ENCODE peak calls at places on chromosome 20, in ten cellular contexts. G is stimulated activated naive CD8-positive, alpha-beta T cell treated with anti-CD3 and anti-CD28 coated beads, Interleukin-15, Interleukin-2, amounts not matched to agents 100 U/mL and 50 U/mL, for 24 hours; O is RCC 7860; N is substantia nigra; J is progenitor cell of endocrine pancreas; X is caudate nucleus; V is breast epithelium; K is astrocyte of the spinal cord; H is EL; C is naive thymus-derived CD8-positive, alpha-beta T cell. W is an unnamed sample.

GRCh38 chr20:62195736-62196135 is 12.9 kb downstream of the MTG2 start:
- DNase-seq in G (no peak), O (no peak), N (no peak), J (no peak), X (no peak), V (no peak), K (no peak), H (no peak), C (no peak), W (no peak)

GRCh38 chr20:25084616-25085187 is 2.8 kb upstream of the VSX1 start:
- DNase-seq in G (peak), O (no peak), N (no peak), J (no peak), X (no peak), V (no peak), K (no peak), H (no peak), C (no peak), W (no peak)

GRCh38 chr20:17845701-17846475 is 122.7 kb downstream of the SNX5 start:
- DNase-seq in G (no peak), O (no peak), N (no peak), J (no peak), X (no peak), V (no peak), K (no peak), H (no peak), C (no peak), W (no peak)

GRCh38 chr20:25081730-25082497 is at the start of gene VSX1:
- DNase-seq in G (no peak), O (no peak), N (no peak), J (no peak), X (no peak), V (no peak), K (no peak), H (no peak), C (no peak), W (no peak)

GRCh38 chr20:32577657-32578056 is 7.5 kb downstream of the NOL4L start:
- DNase-seq in G (no peak), O (peak), N (no peak), J (no peak), X (no peak), V (no peak), K (no peak), H (no peak), C (no peak), W (no peak)

GRCh38 chr20:59752704-59753460 is 148.5 kb downstream of the PHACTR3 start:
- DNase-seq in G (no peak), O (no peak), N (no peak), J (no peak), X (no peak), V (no peak), K (no peak), H (no peak), C (no peak), W (no peak)

GRCh38 chr20:49668181-49668877 is 45.3 kb downstream of the B4GALT5 start:
- DNase-seq in G (peak), O (no peak), N (no peak), J (no peak), X (peak), V (no peak), K (no peak), H (no peak), C (peak), W (no peak)

GRCh38 chr20:50996901-50997830 is 25.7 kb downstream of the KCNG1 start:
- DNase-seq in G (no peak), O (peak), N (no peak), J (no peak), X (no peak), V (no peak), K (peak), H (peak), C (no peak), W (no peak)

GRCh38 chr20:25050501-25051350 is 7.2 kb downstream of the ACSS1 start:
- DNase-seq in G (no peak), O (no peak), N (no peak), J (no peak), X (no peak), V (peak), K (no peak), H (no peak), C (no peak), W (no peak)

GRCh38 chr20:62350629-62351422 is 16.3 kb downstream of the LAMA5 start:
- DNase-seq in G (no peak), O (no peak), N (no peak), J (no peak), X (no peak), V (no peak), K (no peak), H (no peak), C (no peak), W (no peak)

GRCh38 chr20:39105551-39105950 is 143.4 kb downstream of the DHX35 start:
- DNase-seq in G (peak), O (no peak), N (no peak), J (no peak), X (no peak), V (no peak), K (no peak), H (no peak), C (no peak), W (no peak)

GRCh38 chr20:59207742-59208357 is 44.2 kb downstream of the ZNF831 start:
- DNase-seq in G (peak), O (no peak), N (peak), J (no peak), X (peak), V (no peak), K (no peak), H (peak), C (peak), W (peak)

GRCh38 chr20:20969701-20970100 is 136.5 kb downstream of the LINC00237 start:
- DNase-seq in G (no peak), O (no peak), N (no peak), J (no peak), X (no peak), V (no peak), K (no peak), H (no peak), C (no peak), W (no peak)

GRCh38 chr20:31543966-31544598 is 29.8 kb downstream of the HM13 start:
- DNase-seq in G (no peak), O (peak), N (no peak), J (no peak), X (no peak), V (no peak), K (peak), H (peak), C (no peak), W (no peak)

GRCh38 chr20:49701313-49701731 is 12.4 kb downstream of the B4GALT5 start:
- DNase-seq in G (peak), O (no peak), N (no peak), J (no peak), X (no peak), V (no peak), K (no peak), H (peak), C (no peak), W (no peak)

GRCh38 chr20:64188682-64189529 is 24.7 kb downstream of the MYT1 start:
- DNase-seq in G (no peak), O (peak), N (no peak), J (peak), X (no peak), V (no peak), K (peak), H (no peak), C (no peak), W (no peak)

GRCh38 chr20:3701061-3701998 is 11.1 kb downstream of the SIGLEC1 start:
- DNase-seq in G (no peak), O (no peak), N (no peak), J (no peak), X (no peak), V (no peak), K (no peak), H (no peak), C (no peak), W (peak)

GRCh38 chr20:32847964-32848363 is 10.8 kb upstream of the EFCAB8 start:
- DNase-seq in G (no peak), O (no peak), N (no peak), J (no peak), X (no peak), V (no peak), K (no peak), H (no peak), C (no peak), W (no peak)

GRCh38 chr20:24747015-24747712 is 201.9 kb upstream of the CST7 start:
- DNase-seq in G (no peak), O (no peak), N (no peak), J (no peak), X (no peak), V (no peak), K (no peak), H (no peak), C (no peak), W (no peak)

GRCh38 chr20:39049148-39049547 is 87.0 kb downstream of the DHX35 start:
- DNase-seq in G (no peak), O (no peak), N (no peak), J (no peak), X (no peak), V (no peak), K (no peak), H (no peak), C (no peak), W (no peak)

GRCh38 chr20:62850333-62850974 is 11.2 kb downstream of the TCFL5 start:
- DNase-seq in G (no peak), O (no peak), N (peak), J (no peak), X (peak), V (no peak), K (no peak), H (no peak), C (no peak), W (no peak)

GRCh38 chr20:17225891-17226409 is 890 bp upstream of the PCSK2 start:
- DNase-seq in G (peak), O (no peak), N (no peak), J (peak), X (no peak), V (peak), K (no peak), H (no peak), C (no peak), W (no peak)

GRCh38 chr20:50658804-50659380 is 32.5 kb downstream of the RIPOR3 start:
- DNase-seq in G (no peak), O (no peak), N (no peak), J (no peak), X (no peak), V (no peak), K (no peak), H (no peak), C (no peak), W (no peak)

GRCh38 chr20:35003211-35004031 is 47.8 kb downstream of the MYH7B start:
- DNase-seq in G (no peak), O (no peak), N (no peak), J (no peak), X (no peak), V (peak), K (no peak), H (no peak), C (no peak), W (no peak)

GRCh38 chr20:34703573-34704176 is 469 bp upstream of the TP53INP2 start:
- DNase-seq in G (no peak), O (no peak), N (peak), J (no peak), X (no peak), V (peak), K (peak), H (peak), C (peak), W (no peak)

GRCh38 chr20:51862796-51863195 is 60.5 kb upstream of the SALL4 start:
- DNase-seq in G (no peak), O (no peak), N (no peak), J (no peak), X (no peak), V (no peak), K (peak), H (peak), C (no peak), W (no peak)

GRCh38 chr20:57772349-57772964 is 62.6 kb upstream of the PMEPA1 start:
- DNase-seq in G (no peak), O (peak), N (no peak), J (no peak), X (no peak), V (no peak), K (peak), H (peak), C (no peak), W (peak)

GRCh38 chr20:38353298-38353697 is 7.0 kb downstream of the LBP start:
- DNase-seq in G (no peak), O (no peak), N (no peak), J (no peak), X (no peak), V (no peak), K (no peak), H (peak), C (no peak), W (no peak)

GRCh38 chr20:57869291-57869950 is 159.6 kb upstream of the PMEPA1 start:
- DNase-seq in G (no peak), O (no peak), N (no peak), J (no peak), X (peak), V (no peak), K (no peak), H (no peak), C (no peak), W (no peak)

GRCh38 chr20:44810391-44811149 is at the start of gene RIMS4:
- DNase-seq in G (peak), O (no peak), N (no peak), J (peak), X (no peak), V (peak), K (no peak), H (no peak), C (no peak), W (peak)

GRCh38 chr20:4961746-4962145 is 39.6 kb downstream of the SLC23A2 start:
- DNase-seq in G (peak), O (no peak), N (no peak), J (no peak), X (no peak), V (no peak), K (peak), H (peak), C (peak), W (no peak)

GRCh38 chr20:36277546-36277945 is 28.6 kb upstream of the DLGAP4 start:
- DNase-seq in G (no peak), O (no peak), N (no peak), J (no peak), X (no peak), V (no peak), K (no peak), H (no peak), C (no peak), W (no peak)

GRCh38 chr20:57409672-57410397 is 18.6 kb downstream of the RBM38 start:
- DNase-seq in G (no peak), O (no peak), N (no peak), J (no peak), X (no peak), V (no peak), K (no peak), H (peak), C (no peak), W (no peak)

GRCh38 chr20:64057628-64058498 is 5.1 kb upstream of the TCEA2 start:
- DNase-seq in G (peak), O (peak), N (peak), J (peak), X (peak), V (peak), K (peak), H (peak), C (peak), W (peak)

GRCh38 chr20:3227936-3228749 is 10.8 kb downstream of the SLC4A11 start:
- DNase-seq in G (no peak), O (no peak), N (no peak), J (no peak), X (no peak), V (no peak), K (no peak), H (no peak), C (no peak), W (no peak)